ENCODE peak calls at places on chromosomes 1 and 21, in seven cellular contexts. A is IMR-90, W is neuronal stem cell, X is H9, K is mesenchymal stem cell, T is H1, O is trophoblast cell. V is an unnamed sample.
A peak's percentile ranks its signal among the peaks of the same experiment; 100 is the strongest.

GRCh38 chr1:205907794-205908193 is 35.5 kb downstream of the SLC26A9 start:
- DNase-seq in A (peak; percentile 49), W (no peak), X (no peak), K (peak; percentile 38), T (no peak), O (peak; percentile 64), V (peak; percentile 75)

GRCh38 chr1:6148497-6149241 is 31.5 kb downstream of the CHD5 start:
- DNase-seq in A (no peak), W (peak; percentile 80), X (peak; percentile 94), K (peak; percentile 11), T (peak; percentile 66), O (peak; percentile 8), V (peak; percentile 88)

GRCh38 chr1:201655243-201655642 is 116.3 kb downstream of the NAV1 start:
- DNase-seq in A (peak; percentile 92), W (no peak), X (peak; percentile 48), K (peak; percentile 75), T (no peak), O (no peak), V (peak; percentile 31)

GRCh38 chr1:202567747-202568146 is 142.5 kb downstream of the SYT2 start:
- DNase-seq in A (no peak), W (no peak), X (peak; percentile 38), K (no peak), T (peak; percentile 56), O (peak; percentile 51), V (peak; percentile 84)

GRCh38 chr1:208203127-208203847 is 40.9 kb downstream of the PLXNA2 start:
- DNase-seq in A (peak; percentile 46), W (no peak), X (no peak), K (peak; percentile 70), T (no peak), O (no peak), V (no peak)

GRCh38 chr1:212699104-212699838 is 369 bp downstream of the BATF3 start:
- DNase-seq in A (peak; percentile 32), W (no peak), X (peak; percentile 84), K (peak; percentile 65), T (peak; percentile 33), O (peak; percentile 70), V (peak; percentile 81)

GRCh38 chr1:23699280-23700179 is 7.9 kb downstream of the RPL11 start:
- DNase-seq in A (no peak), W (no peak), X (no peak), K (no peak), T (no peak), O (no peak), V (peak; percentile 42)

GRCh38 chr1:30919025-30919881 is 10.7 kb upstream of the SDC3 start:
- DNase-seq in A (peak; percentile 81), W (no peak), X (peak; percentile 21), K (peak; percentile 76), T (no peak), O (peak; percentile 61), V (peak; percentile 90)

GRCh38 chr1:6445062-6445763 is 20.6 kb downstream of the ESPN start:
- DNase-seq in A (peak; percentile 15), W (no peak), X (peak; percentile 83), K (peak; percentile 29), T (no peak), O (peak; percentile 48), V (peak; percentile 74)

GRCh38 chr1:18199462-18199861 is 91.9 kb downstream of the IGSF21 start:
- DNase-seq in A (no peak), W (peak; percentile 15), X (peak; percentile 46), K (no peak), T (no peak), O (no peak), V (peak; percentile 85)

GRCh38 chr1:160834945-160835565 is 27.6 kb downstream of the CD244 start:
- DNase-seq in A (peak; percentile 31), W (no peak), X (no peak), K (peak; percentile 17), T (no peak), O (peak; percentile 75), V (peak; percentile 39)

GRCh38 chr21:35202431-35202830 is 153.3 kb upstream of the RUNX1 start:
- DNase-seq in A (peak; percentile 71), W (no peak), X (no peak), K (peak; percentile 57), T (no peak), O (no peak), V (no peak)

GRCh38 chr1:35539073-35539823 is 18.0 kb downstream of the KIAA0319L start:
- DNase-seq in A (no peak), W (peak; percentile 32), X (no peak), K (no peak), T (no peak), O (peak; percentile 46), V (no peak)

GRCh38 chr1:5571861-5572401 is 420.3 kb downstream of the NPHP4 start:
- DNase-seq in A (no peak), W (no peak), X (no peak), K (no peak), T (no peak), O (no peak), V (no peak)

GRCh38 chr1:107058245-107059032 is 2.0 kb downstream of the PRMT6 start:
- DNase-seq in A (no peak), W (no peak), X (no peak), K (no peak), T (no peak), O (peak; percentile 57), V (peak; percentile 5)

GRCh38 chr1:22535399-22535798 is 27.9 kb upstream of the EPHA8 start:
- DNase-seq in A (no peak), W (no peak), X (no peak), K (no peak), T (no peak), O (no peak), V (no peak)

GRCh38 chr1:30275926-30276736 is 447.3 kb downstream of the MATN1 start:
- DNase-seq in A (no peak), W (no peak), X (peak; percentile 14), K (no peak), T (no peak), O (no peak), V (no peak)

DNA sequence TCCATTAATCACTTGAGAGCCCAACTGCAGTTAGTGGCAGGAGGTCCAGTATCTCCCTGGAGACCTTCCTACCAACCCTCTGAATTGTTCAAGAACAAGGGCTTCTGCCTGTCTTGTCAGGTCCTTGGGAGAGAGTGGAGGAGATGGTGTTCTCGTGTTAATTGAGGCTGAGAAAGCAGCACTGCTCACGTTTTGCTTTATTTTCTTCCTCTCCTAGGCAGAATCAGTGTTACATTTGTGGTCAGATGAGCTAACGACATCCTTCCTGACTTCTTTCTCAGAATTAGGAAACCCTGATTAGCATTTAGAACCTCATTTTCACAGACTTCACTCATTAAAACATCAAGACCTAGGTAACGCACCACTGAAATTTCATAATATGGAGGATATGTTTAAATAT is 26.4 kb upstream of the LRIG2 start:
- DNase-seq in A (no peak), W (no peak), X (no peak), K (no peak), T (no peak), O (no peak), V (no peak)
- H3K27ac ChIP-seq in A (no peak overlapping the region), W (no peak overlapping the region), X (no peak overlapping the region), K (no peak overlapping the region), T (no peak overlapping the region), O (no peak overlapping the region), V (no peak overlapping the region)

DNA sequence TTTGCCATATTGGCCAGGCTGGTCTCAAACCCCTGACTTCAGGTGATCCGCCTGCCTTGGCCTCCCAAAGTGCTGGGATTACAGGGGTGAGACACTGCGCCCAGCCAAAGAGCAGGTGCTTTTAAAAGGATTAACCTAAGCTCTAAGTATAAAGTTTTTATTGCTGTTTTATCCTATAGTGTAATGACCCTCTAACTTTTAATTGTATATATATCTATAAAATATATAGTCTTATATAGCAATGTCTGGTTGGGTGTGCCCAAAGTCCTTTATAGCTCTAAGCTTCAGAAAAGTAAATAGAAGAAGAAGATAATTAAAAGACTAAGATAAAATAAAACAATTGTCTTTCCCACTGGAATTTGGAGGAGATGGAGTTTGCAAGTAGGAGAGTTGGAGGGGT is 73.8 kb upstream of the ATP5PO start:
- DNase-seq in A (no peak), W (no peak), X (no peak), K (no peak), T (no peak), O (no peak), V (no peak)
- H2BK5ac ChIP-seq in A (no peak overlapping the region), W (no peak overlapping the region), X (no peak overlapping the region), K (no peak overlapping the region), T (no peak overlapping the region), O (no peak overlapping the region), V (no peak overlapping the region)

GRCh38 chr1:64823691-64824476 is 79.0 kb downstream of the RAVER2 start:
- DNase-seq in A (peak; percentile 81), W (peak; percentile 67), X (peak; percentile 56), K (peak; percentile 75), T (no peak), O (peak; percentile 89), V (peak; percentile 84)

GRCh38 chr1:64828829-64829228 is 84.0 kb downstream of the RAVER2 start:
- DNase-seq in A (no peak), W (no peak), X (no peak), K (no peak), T (no peak), O (no peak), V (no peak)

GRCh38 chr1:64829411-64830033 is 84.6 kb downstream of the RAVER2 start:
- DNase-seq in A (no peak), W (peak; percentile 14), X (no peak), K (no peak), T (no peak), O (peak; percentile 46), V (peak; percentile 64)

GRCh38 chr1:64822621-64823020 is 77.7 kb downstream of the RAVER2 start:
- DNase-seq in A (peak; percentile 35), W (no peak), X (no peak), K (peak; percentile 51), T (no peak), O (no peak), V (no peak)

DNA sequence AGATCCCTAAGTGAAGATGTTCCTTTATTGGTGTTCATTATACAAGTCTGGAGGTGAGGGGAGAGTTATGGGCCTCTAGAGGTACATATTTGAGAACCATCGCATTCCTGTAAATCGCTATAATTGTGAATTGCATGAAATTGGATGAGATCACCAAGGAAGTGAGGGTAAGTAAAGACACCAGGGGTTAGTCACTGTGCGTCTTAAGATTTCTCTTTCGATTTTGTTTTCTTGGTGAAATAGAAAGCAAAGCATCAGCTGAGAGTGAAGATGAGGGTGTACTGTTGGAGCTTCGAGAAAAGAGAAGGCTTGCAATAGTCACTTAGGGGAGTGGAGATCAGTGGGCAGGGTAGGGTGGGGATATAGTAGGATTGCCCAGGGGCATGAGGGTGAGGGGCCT is 82.1 kb downstream of the RAVER2 start:
- DNase-seq in A (no peak), W (no peak), X (no peak), K (no peak), T (no peak), O (no peak), V (no peak)
- H3K27ac ChIP-seq in A (no peak overlapping the region), W (no peak overlapping the region), X (no peak overlapping the region), K (no peak overlapping the region), T (no peak overlapping the region), O (no peak overlapping the region), V (no peak overlapping the region)

GRCh38 chr21:36460866-36461265 is 19.1 kb downstream of the CLDN14 start:
- DNase-seq in A (no peak), W (no peak), X (no peak), K (no peak), T (no peak), O (no peak), V (no peak)

GRCh38 chr21:36454706-36455105 is 25.2 kb downstream of the CLDN14 start:
- DNase-seq in A (no peak), W (no peak), X (no peak), K (no peak), T (no peak), O (no peak), V (no peak)

GRCh38 chr21:36454079-36454478 is 25.8 kb downstream of the CLDN14 start:
- DNase-seq in A (no peak), W (no peak), X (no peak), K (no peak), T (no peak), O (no peak), V (no peak)

GRCh38 chr21:36459098-36459497 is 20.8 kb downstream of the CLDN14 start:
- DNase-seq in A (no peak), W (no peak), X (no peak), K (no peak), T (no peak), O (no peak), V (no peak)

GRCh38 chr21:36456714-36457399 is 23.1 kb downstream of the CLDN14 start:
- DNase-seq in A (no peak), W (no peak), X (no peak), K (no peak), T (no peak), O (no peak), V (no peak)
- H2BK5ac ChIP-seq in A (no peak overlapping the region), W (no peak overlapping the region), X (no peak overlapping the region), K (no peak overlapping the region), T (no peak overlapping the region), O (no peak overlapping the region), V (no peak overlapping the region)